ENCODE peak calls at places on chromosomes 16 and 17, in nine cellular contexts. Y, G, W, H, L, S, U, A and K are unnamed samples.

GRCh38 chr16:3971261-3971660 is 90.7 kb upstream of the CREBBP start:
- DNase-seq in Y (no peak), G (no peak), W (peak; percentile 32), H (no peak), L (no peak), S (no peak), U (no peak), A (no peak), K (no peak)

GRCh38 chr17:46009681-46010596 is 10.9 kb downstream of the STH start:
- DNase-seq in Y (no peak), G (no peak), W (peak; percentile 73), H (peak; percentile 71), L (no peak), S (no peak), U (no peak), A (no peak), K (no peak)

GRCh38 chr16:81493755-81494433 is 49.3 kb downstream of the CMIP start:
- DNase-seq in Y (no peak), G (peak; percentile 85), W (peak; percentile 78), H (no peak), L (no peak), S (no peak), U (no peak), A (peak; percentile 78), K (peak; percentile 95)

GRCh38 chr16:88084881-88085280 is 133.6 kb downstream of the BANP start:
- DNase-seq in Y (no peak), G (no peak), W (no peak), H (no peak), L (no peak), S (no peak), U (no peak), A (no peak), K (no peak)

GRCh38 chr16:6573577-6573976 is 759.1 kb upstream of the RBFOX1 start:
- DNase-seq in Y (peak; percentile 67), G (no peak), W (no peak), H (no peak), L (no peak), S (peak; percentile 4), U (peak; percentile 79), A (no peak), K (no peak)

GRCh38 chr17:38735161-38735997 is 5.2 kb downstream of the CISD3 start:
- DNase-seq in Y (peak; percentile 81), G (peak; percentile 71), W (peak; percentile 50), H (peak; percentile 78), L (no peak), S (peak; percentile 56), U (peak; percentile 82), A (no peak), K (peak; percentile 85)

GRCh38 chr16:73170587-73170986 is 122.7 kb upstream of the ZFHX3 start:
- DNase-seq in Y (no peak), G (no peak), W (no peak), H (no peak), L (no peak), S (no peak), U (no peak), A (no peak), K (no peak)

GRCh38 chr17:4362141-4362540 is 4.3 kb downstream of the UBE2G1 start:
- DNase-seq in Y (no peak), G (no peak), W (peak; percentile 44), H (no peak), L (no peak), S (no peak), U (no peak), A (no peak), K (no peak)

GRCh38 chr17:55200904-55201608 is 63.7 kb upstream of the HLF start:
- DNase-seq in Y (no peak), G (no peak), W (no peak), H (no peak), L (no peak), S (no peak), U (no peak), A (no peak), K (no peak)

GRCh38 chr16:1745900-1746692 is 25.2 kb downstream of the NME3 start:
- DNase-seq in Y (no peak), G (no peak), W (no peak), H (no peak), L (no peak), S (no peak), U (no peak), A (no peak), K (no peak)

GRCh38 chr16:89417352-89417751 is 73.0 kb downstream of the ANKRD11 start:
- DNase-seq in Y (no peak), G (peak; percentile 84), W (no peak), H (no peak), L (no peak), S (no peak), U (no peak), A (no peak), K (no peak)

GRCh38 chr17:4721203-4722135 is 9.8 kb upstream of the MED11 start:
- DNase-seq in Y (peak; percentile 83), G (peak; percentile 93), W (peak; percentile 95), H (no peak), L (no peak), S (no peak), U (no peak), A (no peak), K (no peak)

GRCh38 chr17:49388290-49388640 is 26.2 kb upstream of the ZNF652 start:
- DNase-seq in Y (no peak), G (no peak), W (no peak), H (no peak), L (no peak), S (no peak), U (no peak), A (no peak), K (no peak)

GRCh38 chr16:78425957-78426590 is 326.6 kb downstream of the WWOX start:
- DNase-seq in Y (no peak), G (no peak), W (no peak), H (no peak), L (no peak), S (no peak), U (no peak), A (no peak), K (no peak)

GRCh38 chr16:63617047-63617989 is 1504.5 kb downstream of the CDH11 start:
- DNase-seq in Y (no peak), G (no peak), W (peak; percentile 41), H (no peak), L (no peak), S (no peak), U (no peak), A (no peak), K (peak; percentile 72)

GRCh38 chr17:72120878-72121163 is at the start of gene SOX9:
- DNase-seq in Y (peak; percentile 90), G (peak; percentile 85), W (peak; percentile 96), H (peak; percentile 90), L (no peak), S (peak; percentile 83), U (peak; percentile 94), A (peak; percentile 91), K (peak; percentile 95)

GRCh38 chr16:35364263-35364662 is 1904.9 kb downstream of the TP53TG3F start:
- DNase-seq in Y (no peak), G (no peak), W (no peak), H (no peak), L (no peak), S (no peak), U (no peak), A (no peak), K (no peak)
- H3K9me3 ChIP-seq in Y (no peaks in the 10 kb centered on the region), G (no peaks in the 10 kb centered on the region), W (no peaks in the 10 kb centered on the region), H (no peaks in the 10 kb centered on the region), L (no peaks in the 10 kb centered on the region), S (no peaks in the 10 kb centered on the region), U (peaks cover 5% of the 10 kb centered on the region), A (no peaks in the 10 kb centered on the region), K (no peaks in the 10 kb centered on the region)

GRCh38 chr16:74698220-74698619 is 2.4 kb downstream of the MLKL start:
- DNase-seq in Y (no peak), G (no peak), W (no peak), H (no peak), L (no peak), S (no peak), U (no peak), A (no peak), K (no peak)

GRCh38 chr16:74695450-74696422 is 4.9 kb downstream of the MLKL start:
- DNase-seq in Y (peak; percentile 81), G (peak; percentile 86), W (peak; percentile 93), H (peak; percentile 89), L (peak; percentile 78), S (peak; percentile 94), U (peak; percentile 88), A (peak; percentile 61), K (peak; percentile 83)

GRCh38 chr16:74699666-74700065 is 996 bp downstream of the MLKL start:
- DNase-seq in Y (no peak), G (peak; percentile 24), W (peak; percentile 18), H (no peak), L (no peak), S (no peak), U (no peak), A (no peak), K (no peak)

DNA sequence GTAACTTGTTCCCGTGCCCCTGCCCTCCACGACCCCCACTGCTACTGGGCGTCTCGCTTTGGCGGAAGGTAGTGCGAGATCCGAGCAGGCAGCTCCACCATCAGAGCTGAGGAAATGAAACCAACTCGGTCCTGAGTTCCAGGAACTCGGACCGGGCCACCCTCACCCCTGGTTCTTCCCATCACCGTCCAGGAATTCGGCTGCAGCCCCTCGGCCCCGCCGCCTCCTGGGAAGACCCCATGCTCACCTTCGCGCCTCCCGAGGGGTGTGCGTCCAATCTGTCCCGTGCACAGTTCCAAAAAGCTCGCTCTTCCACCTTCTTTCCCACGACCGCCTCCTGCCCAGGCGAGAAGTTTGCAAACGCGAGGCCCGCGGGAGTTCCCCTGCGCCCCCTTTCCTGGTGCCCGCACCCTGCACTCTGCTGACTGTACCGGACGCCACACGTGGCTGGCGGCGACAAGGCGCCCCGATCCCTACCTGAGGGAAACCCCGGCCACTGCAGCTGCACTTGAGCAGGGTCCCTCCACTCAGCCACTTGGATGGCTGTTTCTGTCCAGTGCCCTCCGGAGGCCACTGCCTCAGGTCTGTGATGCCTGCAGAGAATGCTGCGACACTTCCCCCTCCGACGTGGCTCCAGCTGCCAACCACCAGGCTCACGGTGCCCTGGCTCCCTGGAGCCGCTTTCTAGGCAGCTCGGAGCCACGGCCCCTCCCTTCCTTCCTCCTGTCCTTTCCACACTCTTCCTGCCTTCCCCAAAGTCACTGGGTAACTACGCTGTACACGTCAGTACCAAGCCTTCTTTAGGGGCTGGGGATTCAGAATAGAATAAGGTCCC is at the start of gene MLKL:
- DNase-seq in Y (peak; percentile 83), G (peak; percentile 83), W (peak; percentile 66), H (peak; percentile 78), L (peak; percentile 29), S (peak; percentile 35), U (peak; percentile 53), A (no peak), K (peak; percentile 87)
- TF ChIP-seq CTCF in Y (peak; percentile 13), G (no peak), W (no peak), H (no peak), L (no peak), S (peak; percentile 8), U (peak; percentile 16), A (no peak), K (no peak)

GRCh38 chr17:40763752-40764151 is 8.2 kb downstream of the KRT26 start:
- DNase-seq in Y (no peak), G (no peak), W (no peak), H (no peak), L (no peak), S (no peak), U (no peak), A (no peak), K (no peak)
- H3K9me3 ChIP-seq in Y (peaks cover 18% of the 10 kb centered on the region), G (peaks cover 3% of the 10 kb centered on the region), W (peaks cover 64% of the 10 kb centered on the region), H (peaks cover 34% of the 10 kb centered on the region), L (peaks cover 23% of the 10 kb centered on the region), S (peaks cover 12% of the 10 kb centered on the region), U (peaks cover 15% of the 10 kb centered on the region), A (peaks cover 25% of the 10 kb centered on the region), K (peaks cover 2% of the 10 kb centered on the region)

DNA sequence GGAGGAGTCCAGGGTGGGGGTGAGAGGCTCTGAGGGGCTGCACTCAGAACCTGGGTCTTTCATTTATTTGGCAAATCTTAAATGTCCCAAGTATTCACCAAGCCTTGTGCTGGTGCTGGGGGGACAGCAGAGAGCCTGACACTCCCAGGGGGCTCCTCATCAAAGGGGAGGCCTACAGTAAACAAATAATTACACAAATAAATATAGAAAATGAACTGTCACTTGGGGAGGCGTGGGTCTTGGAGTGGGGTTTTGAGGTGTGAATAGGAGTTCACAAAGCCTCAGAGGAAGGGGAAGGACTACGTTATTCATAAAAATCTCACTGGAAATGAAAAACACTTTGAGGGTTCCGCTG is 15.2 kb upstream of the PRM1 start:
- DNase-seq in Y (no peak), G (no peak), W (no peak), H (no peak), L (no peak), S (no peak), U (no peak), A (no peak), K (no peak)
- TF ChIP-seq CTCF in Y (no peak), G (no peak), W (no peak), H (no peak), L (no peak), S (no peak), U (no peak), A (no peak), K (no peak)